ENCODE peak calls at places on chromosomes 7 and 10, in six cellular contexts. B, W, S, R, U and Q are unnamed samples.

GRCh38 chr10:79358811-79359210 is 11.5 kb downstream of the PPIF start:
- DNase-seq in U (no peak), S (no peak), W (no peak), B (no peak), R (no peak), Q (peak)

GRCh38 chr7:2468227-2468626 is 8.0 kb downstream of the GRIFIN start:
- DNase-seq in U (no peak), B (no peak), W (no peak), R (no peak), S (no peak), Q (no peak)

GRCh38 chr10:72329290-72330058 is 25.2 kb downstream of the DNAJB12 start:
- DNase-seq in W (no peak), S (no peak), R (no peak), B (no peak), U (no peak), Q (no peak)

GRCh38 chr10:103769176-103769575 is 86.2 kb downstream of the SH3PXD2A start:
- DNase-seq in W (no peak), R (no peak), S (no peak), B (no peak), U (no peak), Q (no peak)

GRCh38 chr10:45353176-45353575 is 20.8 kb upstream of the ALOX5 start:
- DNase-seq in W (no peak), B (no peak), S (no peak), U (peak), R (no peak), Q (no peak)

GRCh38 chr10:129730993-129731325 is 233.1 kb downstream of the EBF3 start:
- DNase-seq in U (no peak), S (no peak), B (no peak), R (no peak), W (no peak), Q (no peak)

GRCh38 chr10:49667991-49668390 is 11.5 kb upstream of the C10orf53 start:
- DNase-seq in S (no peak), B (no peak), R (no peak), U (peak), W (no peak), Q (no peak)

GRCh38 chr10:90319188-90319914 is 538.5 kb downstream of the HTR7 start:
- DNase-seq in U (peak), B (no peak), R (peak), S (no peak), W (peak), Q (peak)

GRCh38 chr10:44343836-44344235 is 41.1 kb downstream of the CXCL12 start:
- DNase-seq in W (no peak), R (no peak), B (no peak), S (no peak), U (no peak), Q (no peak)

GRCh38 chr10:82558208-82558607 is 683.2 kb downstream of the NRG3 start:
- DNase-seq in S (no peak), U (no peak), W (no peak), B (no peak), R (no peak), Q (no peak)

GRCh38 chr7:134905375-134905774 is 80.9 kb upstream of the AGBL3 start:
- DNase-seq in W (no peak), R (no peak), U (peak), B (peak), S (peak), Q (no peak)

GRCh38 chr10:30694492-30695228 is 65.1 kb upstream of the LYZL2 start:
- DNase-seq in S (no peak), U (no peak), W (no peak), B (no peak), R (no peak), Q (no peak)

GRCh38 chr7:1422512-1423265 is 36.6 kb downstream of the MICALL2 start:
- DNase-seq in W (no peak), U (no peak), S (no peak), R (no peak), B (no peak), Q (no peak)

GRCh38 chr7:95933618-95934017 is 161.3 kb downstream of the DYNC1I1 start:
- DNase-seq in S (no peak), U (no peak), R (no peak), W (no peak), B (no peak), Q (no peak)

GRCh38 chr7:40315277-40315676 is 180.5 kb downstream of the SUGCT start:
- DNase-seq in S (no peak), W (no peak), U (peak), B (no peak), R (no peak), Q (no peak)

GRCh38 chr10:42969909-42970308 is 107.0 kb upstream of the RET start:
- DNase-seq in R (no peak), W (no peak), S (no peak), U (no peak), B (no peak), Q (no peak)

GRCh38 chr7:17408904-17409290 is 110.4 kb downstream of the AHR start:
- DNase-seq in W (no peak), B (no peak), U (peak), R (no peak), S (no peak), Q (no peak)

GRCh38 chr10:101619983-101620382 is 31.9 kb downstream of the DPCD start:
- DNase-seq in S (no peak), R (no peak), U (no peak), W (no peak), B (no peak), Q (no peak)

GRCh38 chr7:42624471-42624870 is 287.4 kb downstream of the C7orf25 start:
- DNase-seq in B (no peak), U (peak), W (no peak), R (no peak), S (no peak), Q (no peak)

GRCh38 chr7:148718431-148718830 is 19.7 kb downstream of the CUL1 start:
- DNase-seq in U (no peak), R (no peak), B (no peak), W (no peak), S (no peak), Q (no peak)

GRCh38 chr7:78578701-78579100 is 780.1 kb downstream of the PHTF2 start:
- DNase-seq in R (no peak), S (no peak), B (no peak), U (no peak), W (no peak), Q (no peak)

GRCh38 chr10:15146366-15146765 is 22.1 kb downstream of the NMT2 start:
- DNase-seq in R (no peak), S (no peak), U (no peak), W (no peak), B (no peak), Q (no peak)

GRCh38 chr10:80968903-80969302 is 431.2 kb downstream of the SH2D4B start:
- DNase-seq in W (no peak), U (no peak), B (no peak), R (no peak), S (no peak), Q (no peak)

GRCh38 chr10:70137927-70138883 is 5.6 kb upstream of the AIFM2 start:
- DNase-seq in W (no peak), B (no peak), R (no peak), U (no peak), S (no peak), Q (no peak)

GRCh38 chr10:86367339-86367951 is 850 bp upstream of the GRID1 start:
- DNase-seq in U (no peak), S (no peak), R (no peak), W (no peak), B (no peak), Q (peak)

GRCh38 chr10:1142596-1142995 is 86.4 kb downstream of the WDR37 start:
- DNase-seq in R (no peak), U (peak), W (no peak), B (no peak), S (no peak), Q (no peak)

GRCh38 chr10:73772280-73773151 is 9.3 kb upstream of the CHCHD1 start:
- DNase-seq in B (no peak), R (peak), S (peak), W (peak), U (peak), Q (peak)
- TF ChIP-seq CTCF in B (peak), R (no peak), S (no peak), W (peak), U (no peak), Q (no peak)

GRCh38 chr7:12436896-12437535 is 33.4 kb upstream of the VWDE start:
- DNase-seq in U (peak), B (no peak), S (no peak), W (no peak), R (no peak), Q (no peak)
- TF ChIP-seq CTCF in U (no peak), B (no peak), S (no peak), W (no peak), R (peak), Q (no peak)

GRCh38 chr10:109953745-109954144 is 30.4 kb upstream of the XPNPEP1 start:
- DNase-seq in R (no peak), W (no peak), S (no peak), U (no peak), B (no peak), Q (no peak)
- TF ChIP-seq CTCF in R (no peak), W (no peak), S (no peak), U (no peak), B (no peak), Q (no peak)

GRCh38 chr7:111855161-111855841 is 293.0 kb upstream of the IMMP2L start:
- DNase-seq in S (peak), U (peak), B (no peak), R (peak), W (no peak), Q (peak)

GRCh38 chr7:111855842-111856227 is 293.5 kb upstream of the IMMP2L start:
- DNase-seq in W (no peak), U (no peak), R (no peak), S (no peak), B (no peak), Q (peak)

GRCh38 chr7:111858331-111858730 is 296.0 kb upstream of the IMMP2L start:
- DNase-seq in B (no peak), W (no peak), R (no peak), U (no peak), S (no peak), Q (no peak)

GRCh38 chr7:111852081-111852480 is 289.8 kb upstream of the IMMP2L start:
- DNase-seq in W (no peak), B (no peak), S (no peak), U (no peak), R (no peak), Q (no peak)

DNA sequence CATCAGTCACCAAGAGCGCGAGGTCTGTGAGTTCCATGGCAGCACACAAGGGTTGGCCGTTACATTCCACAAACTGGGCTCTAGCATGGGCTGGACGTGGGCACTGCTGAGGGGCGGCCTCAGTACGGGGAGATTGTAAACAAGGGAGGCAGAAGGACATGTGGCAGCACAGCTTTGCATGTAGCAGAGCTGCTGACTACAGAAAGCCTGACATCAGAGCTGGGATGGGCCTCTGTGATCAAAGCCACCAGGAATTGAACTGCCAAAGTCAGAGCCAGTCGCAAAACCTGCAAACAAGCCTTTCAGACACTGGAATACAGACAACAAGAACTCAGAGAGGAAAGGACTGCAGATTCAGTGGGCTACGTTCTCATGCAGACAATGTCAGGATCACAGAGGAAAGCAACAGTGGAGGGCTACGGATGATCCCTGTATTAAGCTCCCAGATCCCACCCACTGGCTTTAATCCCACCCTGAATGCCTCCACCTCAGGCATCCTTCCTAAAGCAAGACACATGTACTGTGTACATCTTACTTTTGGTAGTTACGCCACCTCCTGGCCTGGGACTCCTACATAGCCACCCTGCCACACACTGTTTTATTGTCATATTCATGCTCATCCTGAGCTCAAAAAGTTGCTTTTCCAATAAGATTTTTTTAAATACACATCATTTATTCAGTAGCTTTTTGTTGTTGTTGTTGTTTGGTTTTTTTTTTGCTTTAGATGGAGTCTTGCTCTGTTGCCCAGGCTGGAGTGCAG is 291.1 kb upstream of the IMMP2L start:
- DNase-seq in W (no peak), S (no peak), U (no peak), B (no peak), R (no peak), Q (no peak)
- TF ChIP-seq CTCF in W (peak), S (no peak), U (no peak), B (peak), R (no peak), Q (no peak)

DNA sequence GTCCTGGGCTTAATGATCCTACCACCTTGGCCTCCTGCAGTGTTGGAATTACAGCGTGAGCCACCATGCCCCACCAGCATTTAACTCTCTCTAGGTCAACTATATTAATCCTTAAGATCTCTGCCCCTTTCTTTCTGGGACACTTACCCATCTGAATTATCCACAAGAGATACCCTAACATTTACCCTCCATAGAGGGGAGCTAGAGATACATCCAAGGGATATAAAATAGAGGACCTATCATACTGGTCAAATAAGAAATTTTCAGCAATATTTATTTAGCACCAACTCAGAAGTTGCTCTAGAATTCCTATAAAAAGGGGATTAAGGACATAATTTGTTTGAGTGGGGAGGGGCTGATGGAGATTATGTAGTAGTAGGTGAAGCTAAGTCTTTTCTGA is 96.5 kb downstream of the OTUD1 start:
- DNase-seq in U (no peak), S (no peak), W (no peak), B (no peak), R (no peak), Q (no peak)
- TF ChIP-seq CTCF in U (peak), S (no peak), W (no peak), B (no peak), R (no peak), Q (no peak)

DNA sequence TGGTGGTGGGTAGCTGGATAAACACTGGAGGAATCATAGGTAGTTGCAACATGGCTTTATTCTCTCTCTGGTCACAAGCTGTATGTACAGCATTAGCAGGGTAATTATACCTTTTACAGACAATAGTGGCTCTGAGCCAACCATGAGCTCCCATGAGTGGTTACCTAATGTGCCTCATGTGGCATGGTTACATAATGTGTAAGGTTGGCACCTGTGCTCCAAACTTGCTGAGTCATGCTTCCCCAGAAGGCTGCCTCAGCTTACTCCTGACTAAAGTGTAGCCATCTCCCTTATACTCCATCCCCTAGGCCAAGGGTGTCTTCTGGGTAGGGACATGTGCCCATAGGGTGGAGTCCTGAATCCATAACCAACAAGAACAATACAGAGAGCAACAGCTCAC is 345.3 kb upstream of the SEMA3C start:
- DNase-seq in R (no peak), U (peak), B (no peak), W (peak), S (peak), Q (no peak)
- TF ChIP-seq CTCF in R (no peak), U (no peak), B (no peak), W (no peak), S (no peak), Q (no peak)

GRCh38 chr10:24884793-24885192 is 67.6 kb downstream of the PRTFDC1 start:
- DNase-seq in W (no peak), S (no peak), B (no peak), R (no peak), U (no peak), Q (no peak)
- TF ChIP-seq CTCF in W (peak), S (no peak), B (no peak), R (no peak), U (no peak), Q (no peak)